ENCODE peak calls at places on chromosomes 5 and 9, in four cellular contexts. W is substantia nigra, O is left lung, J is H9. G is an unnamed sample.

GRCh38 chr5:179342577-179342976 is 2.7 kb downstream of the ADAMTS2 start:
- DNase-seq in W (no peak), J (peak; percentile 58), O (peak; percentile 60), G (no peak)

GRCh38 chr5:122907238-122907637 is 61.8 kb downstream of the SNX24 start:
- DNase-seq in O (no peak), W (no peak), J (no peak), G (no peak)

GRCh38 chr9:99592834-99593584 is 228.7 kb upstream of the NR4A3 start:
- DNase-seq in O (no peak), W (no peak), J (no peak), G (no peak)

GRCh38 chr5:137376127-137376526 is 123.0 kb downstream of the SPOCK1 start:
- DNase-seq in J (peak; percentile 52), W (no peak), O (peak; percentile 82), G (no peak)

GRCh38 chr5:92916036-92916435 is 665.0 kb downstream of the NR2F1-AS1 start:
- DNase-seq in O (no peak), J (no peak), W (no peak), G (no peak)

GRCh38 chr9:15570769-15571168 is 17.9 kb downstream of the CCDC171 start:
- DNase-seq in W (no peak), J (no peak), O (no peak), G (no peak)

GRCh38 chr9:85157763-85158162 is 488.2 kb downstream of the NTRK2 start:
- DNase-seq in J (no peak), O (no peak), W (no peak), G (no peak)

GRCh38 chr9:7216004-7216821 is 458.4 kb downstream of the KDM4C start:
- DNase-seq in W (no peak), J (no peak), O (no peak), G (no peak)

GRCh38 chr5:161471551-161471950 is 75.0 kb downstream of the GABRB2 start:
- DNase-seq in O (no peak), J (no peak), W (no peak), G (no peak)

GRCh38 chr5:3181641-3182040 is 414.0 kb upstream of the IRX1 start:
- DNase-seq in J (no peak), W (no peak), O (peak; percentile 32), G (no peak)

GRCh38 chr5:140282266-140282665 is 20.6 kb downstream of the PFDN1 start:
- DNase-seq in O (no peak), W (no peak), J (no peak), G (no peak)

GRCh38 chr5:137887831-137888230 is 1.4 kb upstream of the PKD2L2 start:
- DNase-seq in O (no peak), W (no peak), J (no peak), G (no peak)

GRCh38 chr5:170636206-170636605 is 132.4 kb downstream of the KCNIP1 start:
- DNase-seq in O (no peak), J (peak; percentile 20), W (no peak), G (peak; percentile 59)

GRCh38 chr5:123865641-123866040 is 353.7 kb downstream of the CSNK1G3 start:
- DNase-seq in O (no peak), W (no peak), J (no peak), G (no peak)

GRCh38 chr9:95129651-95130291 is 187.7 kb downstream of the FANCC start:
- DNase-seq in W (no peak), J (no peak), O (no peak), G (no peak)

GRCh38 chr5:91058575-91058974 is 324.5 kb downstream of the ARRDC3 start:
- DNase-seq in J (no peak), W (no peak), O (no peak), G (no peak)

GRCh38 chr9:79335987-79336386 is 235.8 kb upstream of the TLE4 start:
- DNase-seq in O (peak; percentile 24), W (no peak), J (no peak), G (no peak)

GRCh38 chr9:102631559-102631958 is 363.6 kb upstream of the CYLC2 start:
- DNase-seq in O (no peak), W (no peak), J (no peak), G (no peak)

GRCh38 chr9:90921104-90921503 is 119.5 kb downstream of the SYK start:
- DNase-seq in J (no peak), O (peak; percentile 79), W (peak; percentile 56), G (peak; percentile 93)

GRCh38 chr5:17186271-17186670 is 31.2 kb upstream of the BASP1 start:
- DNase-seq in J (no peak), W (no peak), O (no peak), G (no peak)

GRCh38 chr9:22124263-22125011 is 115.3 kb upstream of the CDKN2B start:
- DNase-seq in W (no peak), O (no peak), J (no peak), G (no peak)

GRCh38 chr5:95617057-95617456 is 2.8 kb upstream of the GPR150 start:
- DNase-seq in J (no peak), W (no peak), O (no peak), G (no peak)

GRCh38 chr5:180394031-180394636 is 41.0 kb upstream of the GFPT2 start:
- DNase-seq in O (peak; percentile 49), W (no peak), J (peak; percentile 48), G (no peak)

GRCh38 chr9:6428940-6429889 is 16.2 kb downstream of the UHRF2 start:
- DNase-seq in O (no peak), W (no peak), J (no peak), G (no peak)

GRCh38 chr9:132001550-132001949 is 78.1 kb downstream of the MED27 start:
- DNase-seq in W (no peak), J (no peak), O (no peak), G (no peak)

GRCh38 chr9:93828331-93829097 is 126.6 kb downstream of the BARX1 start:
- DNase-seq in J (peak; percentile 24), O (peak; percentile 41), W (no peak), G (no peak)

GRCh38 chr9:110814159-110814558 is 145.6 kb downstream of the MUSK start:
- DNase-seq in J (no peak), W (no peak), O (no peak), G (no peak)

GRCh38 chr9:1536522-1537170 is 478.5 kb upstream of the SMARCA2 start:
- DNase-seq in W (no peak), J (no peak), O (no peak), G (no peak)

GRCh38 chr5:67246108-67246507 is 49.5 kb upstream of the CD180 start:
- DNase-seq in W (no peak), O (no peak), J (no peak), G (no peak)

GRCh38 chr9:71769175-71770165 is 1.2 kb upstream of the CEMIP2 start:
- DNase-seq in O (peak; percentile 94), J (peak; percentile 94), W (peak; percentile 6), G (peak; percentile 95)

GRCh38 chr9:127076860-127077657 is 45.4 kb downstream of the ANGPTL2 start:
- DNase-seq in J (no peak), W (no peak), O (no peak), G (no peak)

GRCh38 chr5:96868603-96869371 is 7.5 kb upstream of the ERAP2 start:
- DNase-seq in W (no peak), O (no peak), J (no peak), G (no peak)

GRCh38 chr5:173815571-173815970 is 72.6 kb upstream of the CPEB4 start:
- DNase-seq in W (no peak), O (no peak), J (no peak), G (no peak)

GRCh38 chr5:173814053-173814452 is 74.1 kb upstream of the CPEB4 start:
- DNase-seq in J (no peak), O (no peak), W (no peak), G (no peak)

GRCh38 chr5:173816728-173817127 is 71.4 kb upstream of the CPEB4 start:
- DNase-seq in O (no peak), W (no peak), J (no peak), G (no peak)

GRCh38 chr5:173819521-173819920 is 68.6 kb upstream of the CPEB4 start:
- DNase-seq in W (no peak), O (no peak), J (no peak), G (no peak)

DNA sequence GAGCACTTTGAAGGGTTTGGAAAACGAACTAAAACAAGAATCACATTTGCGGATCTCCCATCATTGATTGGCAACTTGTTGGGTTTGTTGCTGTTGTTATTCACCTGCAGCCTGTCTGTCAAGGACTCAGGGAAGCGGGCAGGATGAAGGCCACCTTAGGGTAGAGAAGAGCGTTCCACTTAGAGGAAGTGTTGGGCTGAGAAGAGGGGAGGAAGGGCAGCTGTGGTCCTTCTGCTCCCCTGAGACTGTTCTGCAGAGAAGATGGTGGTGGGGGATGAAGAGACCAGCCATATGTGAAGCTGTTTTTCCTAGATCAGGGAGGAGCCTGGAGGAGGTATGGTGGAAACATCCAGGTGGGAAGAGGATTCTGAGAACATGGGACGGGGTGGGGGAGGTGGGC is 70.6 kb upstream of the CPEB4 start:
- DNase-seq in W (no peak), O (no peak), J (no peak), G (no peak)
- H3K27ac ChIP-seq in W (no peak overlapping the region), O (no peak overlapping the region), J (no peak overlapping the region), G (no peak overlapping the region)

DNA sequence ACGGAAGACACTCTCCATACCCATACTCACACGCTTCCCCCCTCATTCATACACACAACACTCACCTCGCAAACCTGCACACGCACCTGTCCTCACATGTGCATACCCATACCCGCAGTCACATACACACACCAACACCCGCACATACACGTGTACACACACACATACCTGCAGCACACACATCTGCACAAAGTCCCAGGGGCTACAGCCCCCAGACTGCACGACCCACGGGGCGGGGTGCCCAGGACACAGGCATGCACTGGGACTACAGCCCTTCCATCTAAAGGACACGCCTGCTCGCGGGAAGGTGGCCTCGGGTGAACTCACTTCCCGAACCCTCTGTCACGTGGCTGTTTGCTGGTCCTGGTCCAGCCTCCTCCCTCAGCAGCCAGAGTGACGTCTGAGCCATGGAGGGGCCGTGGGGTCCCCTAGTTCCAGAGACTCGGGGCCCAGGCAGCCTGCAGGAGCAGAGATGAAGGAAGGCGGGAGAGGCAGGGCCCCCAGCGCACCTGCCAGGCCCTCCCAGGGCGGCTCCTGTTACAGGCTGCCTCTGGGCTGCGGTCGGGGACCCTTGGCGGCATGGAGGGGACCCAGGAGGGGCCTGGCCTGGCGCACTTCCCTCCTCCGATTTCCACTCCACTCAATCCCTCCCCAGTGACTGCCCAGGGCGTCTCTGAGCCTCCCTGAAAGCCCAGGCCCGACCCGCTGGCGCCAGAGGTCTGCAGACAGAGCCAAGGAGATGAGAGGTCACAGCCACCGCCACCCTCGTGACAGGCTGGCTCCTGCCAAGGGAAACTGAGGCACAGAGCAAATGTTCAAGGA is 8.1 kb downstream of the SLC12A7 start:
- DNase-seq in O (no peak), W (no peak), J (no peak), G (peak; percentile 78)
- H3K27ac ChIP-seq in O (peak overlapping the region; percentile 17), W (no peak overlapping the region), J (no peak overlapping the region), G (no peak overlapping the region)

DNA sequence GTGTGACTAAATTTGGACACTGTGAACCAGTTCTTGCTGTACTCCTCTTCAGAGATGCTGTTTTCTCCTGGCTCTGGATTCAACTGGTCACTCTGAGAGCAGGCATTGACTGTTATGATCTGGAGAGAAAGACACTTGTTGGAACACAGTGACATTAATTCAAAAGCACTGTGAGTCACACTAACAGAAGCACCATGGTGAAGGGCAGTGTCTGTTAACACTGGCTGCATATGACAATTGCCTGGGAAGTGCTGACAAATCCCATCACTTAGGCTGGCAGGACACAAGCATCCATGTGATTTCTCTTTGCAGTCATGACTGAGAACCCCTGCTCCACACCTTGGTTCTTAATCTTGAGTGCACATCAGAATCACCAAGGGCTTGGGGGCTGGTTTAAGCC is 132.4 kb downstream of the TRPM6 start:
- DNase-seq in W (no peak), O (no peak), J (no peak), G (no peak)
- H3K27ac ChIP-seq in W (no peak overlapping the region), O (no peak overlapping the region), J (no peak overlapping the region), G (no peak overlapping the region)

DNA sequence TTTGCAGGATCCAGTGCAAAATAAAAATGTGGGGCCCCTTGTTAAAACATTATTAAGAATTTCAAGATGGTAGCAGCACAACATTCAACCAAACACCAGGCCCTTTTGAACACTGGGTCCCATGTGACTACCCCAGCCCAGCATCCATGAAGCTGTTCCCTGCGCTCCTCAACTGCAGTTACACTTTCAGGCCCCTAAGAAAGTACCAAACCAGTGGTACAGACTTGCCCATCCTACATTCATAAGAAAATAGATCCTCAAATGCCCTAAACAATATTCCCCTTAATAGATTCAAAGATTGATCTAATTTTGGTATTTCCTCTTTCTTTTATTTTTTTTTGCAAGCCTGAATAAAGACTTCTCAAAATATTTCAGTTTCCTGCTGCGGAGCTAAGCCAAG is 201.7 kb downstream of the EFNA5 start:
- DNase-seq in J (no peak), W (no peak), O (no peak), G (no peak)
- H3K27ac ChIP-seq in J (no peak overlapping the region), W (no peak overlapping the region), O (no peak overlapping the region), G (peak overlapping the region; percentile 70)